ENCODE peak calls at places on chromosomes 1 and 21, in nine cellular contexts. A is IMR-90, O is Calu3, D is lower leg skin, Y is neural progenitor cell, R is cardiac fibroblast, X is breast epithelium, L is neural crest cell, W is hepatocyte. B is an unnamed sample.

GRCh38 chr21:46023126-46023985 is 41.8 kb downstream of the COL6A1 start:
- DNase-seq in A (no peak), O (no peak), D (no peak), Y (no peak), R (peak; percentile 57), X (no peak), L (no peak), W (peak; percentile 58), B (no peak)

GRCh38 chr1:219533280-219533679 is 79.6 kb downstream of the ZC3H11B start:
- DNase-seq in A (no peak), O (no peak), D (peak; percentile 37), Y (no peak), R (peak; percentile 47), X (no peak), L (no peak), W (no peak), B (no peak)

GRCh38 chr1:200929530-200930278 is 35.0 kb downstream of the INAVA start:
- DNase-seq in A (no peak), O (no peak), D (no peak), Y (no peak), R (no peak), X (no peak), L (no peak), W (no peak), B (no peak)

GRCh38 chr21:16358784-16359183 is 629.0 kb downstream of the USP25 start:
- DNase-seq in A (no peak), O (no peak), D (no peak), Y (no peak), R (no peak), X (no peak), L (no peak), W (no peak), B (no peak)

GRCh38 chr1:48937732-48938131 is 161.0 kb upstream of the BEND5 start:
- DNase-seq in A (no peak), O (no peak), D (no peak), Y (no peak), R (no peak), X (no peak), L (no peak), W (no peak), B (no peak)

GRCh38 chr1:116243673-116244101 is 129.4 kb upstream of the ATP1A1 start:
- DNase-seq in A (no peak), O (no peak), D (no peak), Y (no peak), R (no peak), X (no peak), L (no peak), W (no peak), B (no peak)

GRCh38 chr1:182631058-182631677 is 27.0 kb upstream of the RGS16 start:
- DNase-seq in A (no peak), O (no peak), D (no peak), Y (no peak), R (no peak), X (no peak), L (no peak), W (no peak), B (no peak)

GRCh38 chr1:113978863-113979702 is at the start of gene OLFML3:
- DNase-seq in A (peak; percentile 95), O (peak; percentile 70), D (peak; percentile 86), Y (peak; percentile 95), R (peak; percentile 97), X (peak; percentile 70), L (peak; percentile 85), W (peak; percentile 96), B (peak; percentile 51)

GRCh38 chr21:29130234-29130993 is at the start of gene MAP3K7CL:
- DNase-seq in A (peak; percentile 100), O (no peak), D (peak; percentile 69), Y (no peak), R (peak; percentile 97), X (no peak), L (no peak), W (peak; percentile 21), B (peak; percentile 76)

GRCh38 chr1:29811247-29811646 is 574.9 kb downstream of the PTPRU start:
- DNase-seq in A (no peak), O (no peak), D (no peak), Y (no peak), R (no peak), X (no peak), L (no peak), W (no peak), B (no peak)

GRCh38 chr1:163697137-163697536 is 375.4 kb downstream of the NUF2 start:
- DNase-seq in A (no peak), O (no peak), D (no peak), Y (no peak), R (no peak), X (no peak), L (no peak), W (no peak), B (no peak)

GRCh38 chr21:37006243-37006520 is 320 bp upstream of the RIPPLY3 start:
- DNase-seq in A (no peak), O (no peak), D (no peak), Y (no peak), R (no peak), X (no peak), L (no peak), W (peak; percentile 21), B (no peak)

GRCh38 chr1:234996245-234996757 is 132.3 kb downstream of the TOMM20 start:
- DNase-seq in A (no peak), O (no peak), D (no peak), Y (no peak), R (peak; percentile 31), X (no peak), L (no peak), W (no peak), B (no peak)

GRCh38 chr1:197976368-197976767 is 59.2 kb downstream of the LHX9 start:
- DNase-seq in A (peak; percentile 15), O (no peak), D (no peak), Y (no peak), R (no peak), X (no peak), L (no peak), W (no peak), B (no peak)

GRCh38 chr21:46048926-46049889 is 48.7 kb upstream of the COL6A2 start:
- DNase-seq in A (peak; percentile 100), O (no peak), D (peak; percentile 91), Y (no peak), R (peak; percentile 100), X (peak; percentile 69), L (no peak), W (peak; percentile 80), B (no peak)

GRCh38 chr1:9900142-9901043 is 9.7 kb downstream of the CTNNBIP1 start:
- DNase-seq in A (no peak), O (peak; percentile 55), D (peak; percentile 60), Y (no peak), R (peak; percentile 48), X (no peak), L (no peak), W (peak; percentile 73), B (peak; percentile 73)

GRCh38 chr1:6000444-6001288 is 8.4 kb upstream of the NPHP4 start:
- DNase-seq in A (no peak), O (no peak), D (no peak), Y (no peak), R (no peak), X (no peak), L (no peak), W (no peak), B (no peak)

GRCh38 chr1:108140177-108140576 is 60.0 kb downstream of the SLC25A24 start:
- DNase-seq in A (no peak), O (no peak), D (no peak), Y (no peak), R (no peak), X (no peak), L (no peak), W (no peak), B (no peak)

GRCh38 chr1:24425446-24425845 is 9.8 kb downstream of the NIPAL3 start:
- DNase-seq in A (no peak), O (no peak), D (no peak), Y (no peak), R (no peak), X (no peak), L (no peak), W (no peak), B (no peak)

GRCh38 chr1:65525297-65526048 is 105.0 kb downstream of the LEPR start:
- DNase-seq in A (no peak), O (no peak), D (no peak), Y (peak; percentile 61), R (peak; percentile 44), X (no peak), L (peak; percentile 6), W (peak; percentile 20), B (no peak)

GRCh38 chr1:13228343-13228781 is 2.4 kb upstream of the PRAMEF18 start:
- DNase-seq in A (no peak), O (peak; percentile 35), D (no peak), Y (no peak), R (no peak), X (no peak), L (no peak), W (no peak), B (no peak)
- TF ChIP-seq CTCF in A (no peak), O (peak; percentile 27), D (no peak), Y (no peak), R (no peak), X (no peak), L (no peak), W (no peak), B (peak; percentile 11)

GRCh38 chr1:230172016-230172356 is 104.9 kb downstream of the GALNT2 start:
- DNase-seq in A (no peak), O (no peak), D (no peak), Y (no peak), R (no peak), X (no peak), L (no peak), W (no peak), B (no peak)
- TF ChIP-seq CTCF in A (no peak), O (no peak), D (no peak), Y (no peak), R (no peak), X (no peak), L (no peak), W (no peak), B (no peak)

DNA sequence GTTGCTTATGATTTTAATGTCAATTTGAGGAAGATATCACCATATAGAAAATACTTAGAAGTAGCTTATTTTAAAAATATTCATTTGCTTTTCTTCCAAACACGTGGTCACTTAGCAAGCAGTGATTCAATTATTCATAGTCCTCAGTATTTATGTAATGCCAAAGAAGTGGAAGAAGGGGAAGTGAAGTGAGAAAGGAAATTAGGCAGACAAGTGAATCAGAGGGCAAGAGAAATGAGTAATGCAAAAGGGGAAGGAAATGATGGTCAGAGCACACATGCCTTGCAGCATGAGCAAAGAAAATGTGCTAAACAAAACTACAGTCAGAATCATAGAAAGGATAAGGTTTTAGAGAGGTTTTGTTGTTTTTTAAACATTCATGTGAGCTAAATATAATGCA is 31.8 kb downstream of the SDCCAG8 start:
- DNase-seq in A (peak; percentile 93), O (no peak), D (no peak), Y (no peak), R (peak; percentile 86), X (no peak), L (no peak), W (no peak), B (peak; percentile 77)
- TF ChIP-seq CTCF in A (no peak), O (no peak), D (no peak), Y (no peak), R (no peak), X (no peak), L (no peak), W (no peak), B (no peak)

DNA sequence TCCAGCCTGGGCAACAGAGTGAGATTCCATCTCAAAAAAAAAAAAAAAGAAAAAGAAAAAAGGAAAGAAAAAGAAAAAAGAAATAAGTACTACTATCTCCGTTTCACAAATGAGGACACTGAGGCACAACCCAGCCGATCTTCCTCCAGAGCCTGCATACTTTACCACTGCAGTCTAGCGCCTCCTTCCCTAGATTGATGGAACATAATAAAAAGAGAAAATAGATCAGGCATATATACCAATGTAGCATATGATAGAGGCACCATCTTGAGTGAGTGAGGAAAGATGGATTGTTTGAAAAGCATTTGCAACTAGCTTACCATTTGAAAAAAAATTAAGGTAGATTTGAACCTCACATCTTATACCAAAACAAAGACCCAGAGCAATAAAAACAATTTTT is 5.2 kb upstream of the DPM3 start:
- DNase-seq in A (no peak), O (no peak), D (no peak), Y (no peak), R (no peak), X (no peak), L (no peak), W (no peak), B (no peak)
- TF ChIP-seq CTCF in A (no peak), O (no peak), D (no peak), Y (peak; percentile 10), R (no peak), X (no peak), L (peak; percentile 14), W (no peak), B (no peak)

B was measured in retinal pigment epithelial cell.